ENCODE peak calls at places on chromosomes 13 and 19, in seven cellular contexts. B, D, Z, Q, G, Y and O are unnamed samples. For H3K36me3, the result is how much of the 10 kb centered on the place peaks cover.

GRCh38 chr19:45211751-45212381 is 33.3 kb downstream of the BLOC1S3 start:
- DNase-seq in B (no peak), D (no peak), Z (no peak), Q (peak), G (no peak), Y (no peak), O (peak)

GRCh38 chr13:36006347-36006746 is 124.8 kb downstream of the DCLK1 start:
- DNase-seq in B (no peak), D (no peak), Z (no peak), Q (no peak), G (no peak), Y (no peak), O (no peak)

GRCh38 chr13:51432576-51432975 is 20.3 kb downstream of the INTS6 start:
- DNase-seq in B (no peak), D (no peak), Z (no peak), Q (no peak), G (no peak), Y (no peak), O (no peak)

GRCh38 chr19:44948763-44949374 is 3.0 kb downstream of the APOC2 start:
- DNase-seq in B (no peak), D (no peak), Z (no peak), Q (no peak), G (no peak), Y (no peak), O (no peak)

GRCh38 chr19:49684251-49684982 is 5.0 kb upstream of the ADM5 start:
- DNase-seq in B (peak), D (no peak), Z (no peak), Q (peak), G (no peak), Y (peak), O (no peak)

GRCh38 chr19:39246951-39247669 is 1.5 kb downstream of the IFNL4 start:
- DNase-seq in B (no peak), D (no peak), Z (no peak), Q (no peak), G (no peak), Y (peak), O (peak)

GRCh38 chr13:62747629-62748028 is 1332.0 kb upstream of the PCDH20 start:
- DNase-seq in B (no peak), D (no peak), Z (no peak), Q (no peak), G (no peak), Y (no peak), O (no peak)

GRCh38 chr19:49677901-49678674 is 1.0 kb downstream of the PRMT1 start:
- DNase-seq in B (peak), D (no peak), Z (no peak), Q (peak), G (peak), Y (peak), O (peak)

GRCh38 chr13:50080158-50080855 is 65.1 kb downstream of the KCNRG start:
- DNase-seq in B (peak), D (no peak), Z (no peak), Q (peak), G (peak), Y (no peak), O (peak)

GRCh38 chr13:42592915-42593718 is 19.2 kb downstream of the TNFSF11 start:
- DNase-seq in B (no peak), D (no peak), Z (no peak), Q (no peak), G (no peak), Y (no peak), O (no peak)

GRCh38 chr19:40219721-40220276 is 1.6 kb upstream of the TTC9B start:
- DNase-seq in B (peak), D (peak), Z (no peak), Q (no peak), G (no peak), Y (no peak), O (peak)

GRCh38 chr19:14472202-14472961 is 2.8 kb downstream of the PTGER1 start:
- DNase-seq in B (peak), D (peak), Z (no peak), Q (peak), G (no peak), Y (peak), O (peak)
- TF ChIP-seq POLR2AphosphoS5 in B (no peak), D (peak), Z (no peak), Q (no peak), G (no peak), Y (no peak), O (no peak)

DNA sequence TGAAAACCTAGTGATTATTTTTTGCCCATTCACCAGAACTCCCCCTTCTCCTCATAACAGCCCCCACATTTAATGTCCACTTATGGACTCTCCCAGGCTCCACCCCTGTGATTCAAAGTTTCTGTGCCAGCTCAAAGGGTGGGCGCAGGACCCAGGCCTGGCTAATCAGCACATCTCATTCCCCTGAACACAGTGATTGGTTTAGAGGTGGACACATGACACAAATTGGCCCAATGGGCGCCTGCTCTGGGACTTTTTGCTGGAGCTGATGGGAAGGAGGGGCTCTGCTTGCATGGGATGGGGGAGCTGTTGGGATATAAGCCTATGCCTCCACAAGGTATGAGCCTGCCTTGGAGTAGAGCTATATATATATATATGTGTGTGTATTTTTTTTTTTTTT is 6.2 kb upstream of the EPOR start:
- DNase-seq in B (no peak), D (no peak), Z (no peak), Q (peak), G (no peak), Y (no peak), O (no peak)
- H3K36me3 ChIP-seq in B (under half), D (under half), Z (under half), Q (under half), G (under half), Y (under half), O (under half)

GRCh38 chr19:1756705-1757445 is 3.6 kb downstream of the ONECUT3 start:
- DNase-seq in B (no peak), D (no peak), Z (no peak), Q (no peak), G (no peak), Y (no peak), O (no peak)
- TF ChIP-seq MAX in B (peak), D (no peak), Z (no peak), Q (no peak), G (no peak), Y (no peak), O (no peak)

DNA sequence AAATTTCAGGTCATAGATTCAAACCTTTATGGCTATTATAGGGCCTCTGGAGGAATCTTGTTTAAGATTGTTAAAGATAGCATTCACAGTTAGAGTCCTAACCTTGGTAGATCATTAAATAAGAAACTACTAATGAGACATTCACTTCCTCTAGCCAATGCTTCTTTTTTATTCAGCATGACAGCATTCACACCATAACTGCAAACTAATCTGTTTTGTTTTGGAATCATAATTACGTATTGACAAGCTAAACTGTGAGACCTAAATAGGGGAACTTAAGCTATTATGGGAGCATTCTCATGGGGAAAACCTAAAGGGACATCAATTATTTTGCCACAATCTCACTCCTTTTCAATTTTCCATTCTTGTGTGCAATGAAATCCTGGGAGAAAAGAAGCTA is 653.8 kb downstream of the PCDH9 start:
- DNase-seq in B (no peak), D (no peak), Z (no peak), Q (no peak), G (no peak), Y (no peak), O (no peak)
- TF ChIP-seq POLR2AphosphoS5 in B (no peak), D (no peak), Z (no peak), Q (no peak), G (no peak), Y (no peak), O (no peak)

DNA sequence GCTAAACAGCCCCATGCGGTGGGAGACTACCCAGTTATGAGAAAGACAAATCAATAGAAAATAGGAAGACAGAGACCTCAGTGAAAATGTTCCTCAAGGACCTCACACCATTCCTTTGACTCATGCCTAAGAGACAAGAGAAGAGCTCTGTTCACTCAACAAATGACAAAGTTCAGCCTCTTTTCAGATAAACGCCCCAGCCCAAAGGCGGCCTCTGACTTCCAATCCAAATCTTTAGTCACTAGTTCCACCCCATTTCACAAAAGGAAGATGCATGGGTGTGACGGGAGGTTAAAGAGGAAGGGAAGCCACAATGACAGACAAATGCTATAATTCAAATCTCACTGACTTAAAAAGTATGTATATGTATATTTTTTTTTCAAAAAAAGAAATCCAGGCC is 8.1 kb downstream of the CARS2 start:
- DNase-seq in B (no peak), D (no peak), Z (no peak), Q (no peak), G (no peak), Y (no peak), O (no peak)
- H3K36me3 ChIP-seq in B (half or more), D (under half), Z (under half), Q (under half), G (under half), Y (under half), O (under half)

GRCh38 chr19:3080281-3080680 is 13.9 kb upstream of the GNA11 start:
- DNase-seq in B (peak), D (no peak), Z (no peak), Q (peak), G (no peak), Y (no peak), O (peak)
- TF ChIP-seq MAX in B (no peak), D (no peak), Z (no peak), Q (no peak), G (no peak), Y (no peak), O (no peak)

DNA sequence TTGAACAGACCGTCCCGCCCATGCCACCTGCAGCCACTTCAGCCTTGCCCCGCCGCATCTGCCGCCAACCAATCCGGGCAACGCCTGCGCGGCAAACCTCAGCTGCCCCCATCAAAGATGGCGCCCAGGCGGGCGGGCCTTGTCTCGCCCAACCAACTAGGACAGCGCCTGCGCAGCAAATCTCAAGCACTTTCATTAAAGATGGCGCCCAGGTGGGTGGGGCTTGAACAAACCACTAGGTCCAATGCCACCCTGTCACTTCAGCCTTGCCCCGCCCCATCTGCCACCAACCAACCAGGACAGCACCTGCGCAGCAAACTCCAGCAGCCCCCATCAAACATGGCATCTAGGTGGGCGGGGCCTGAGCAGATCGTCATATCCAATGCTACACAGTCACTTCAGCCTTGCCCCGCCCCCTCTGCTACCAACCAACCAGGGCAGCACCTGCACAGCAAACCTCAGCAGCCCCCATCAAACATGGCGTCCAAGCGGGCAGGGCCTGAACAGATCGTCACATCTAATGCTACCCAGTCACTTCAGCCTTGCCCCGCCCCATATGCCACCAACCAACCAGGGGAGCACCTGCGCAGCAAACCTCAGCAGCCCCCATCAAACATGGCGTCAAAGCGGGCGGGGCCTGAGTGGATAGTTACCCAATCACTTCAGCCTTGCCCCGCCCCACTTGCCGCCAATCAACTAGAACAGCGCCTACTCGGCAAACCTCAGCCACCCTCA is 1.4 kb downstream of the PEG3 start:
- DNase-seq in B (no peak), D (no peak), Z (no peak), Q (peak), G (peak), Y (no peak), O (peak)
- TF ChIP-seq POLR2AphosphoS5 in B (no peak), D (no peak), Z (no peak), Q (no peak), G (peak), Y (no peak), O (no peak)

DNA sequence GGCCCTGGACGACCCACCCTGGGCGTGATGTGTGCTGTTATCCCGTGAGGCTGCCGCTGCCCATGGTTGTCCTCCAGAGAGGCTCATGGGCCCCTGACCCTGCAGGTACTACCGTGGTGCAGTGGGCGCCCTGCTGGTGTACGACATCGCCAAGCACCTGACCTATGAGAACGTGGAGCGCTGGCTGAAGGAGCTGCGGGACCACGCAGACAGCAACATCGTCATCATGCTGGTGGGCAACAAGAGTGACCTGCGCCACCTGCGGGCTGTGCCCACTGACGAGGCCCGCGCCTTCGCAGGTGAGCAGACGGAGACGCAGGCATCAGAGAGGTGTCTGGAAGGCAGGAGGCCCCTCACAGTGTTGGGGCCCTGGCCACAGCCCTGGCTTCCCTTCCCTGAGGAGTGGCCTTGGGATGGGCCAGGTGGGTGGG is 11.1 kb upstream of the MARCHF2 start:
- DNase-seq in B (no peak), D (no peak), Z (no peak), Q (no peak), G (no peak), Y (no peak), O (no peak)
- H3K36me3 ChIP-seq in B (under half), D (under half), Z (under half), Q (under half), G (under half), Y (under half), O (under half)

GRCh38 chr13:40518481-40518882 is 148.0 kb downstream of the FOXO1 start:
- DNase-seq in B (no peak), D (no peak), Z (peak), Q (no peak), G (no peak), Y (peak), O (no peak)
- TF ChIP-seq MAX in B (no peak), D (no peak), Z (no peak), Q (no peak), G (no peak), Y (no peak), O (no peak)